ENCODE peak calls at places on chromosomes 3 and 15, in five cellular contexts. X is MM.1S; A is naive thymus-derived CD8-positive, alpha-beta T cell; M is T-helper 2 cell; F is fibroblast of villous mesenchyme. O is an unnamed sample.

GRCh38 chr3:141979050-141979671 is 102.7 kb downstream of the ATP1B3 start:
- DNase-seq in X (no peak), A (no peak), M (no peak), F (peak), O (no peak)

GRCh38 chr3:45644063-45644462 is 45.1 kb upstream of the SACM1L start:
- DNase-seq in X (no peak), A (no peak), M (no peak), F (peak), O (no peak)

GRCh38 chr3:159319156-159319555 is 517.3 kb downstream of the MFSD1 start:
- DNase-seq in X (no peak), A (no peak), M (no peak), F (no peak), O (no peak)

GRCh38 chr3:155248531-155249187 is 44.8 kb downstream of the STRIT1 start:
- DNase-seq in X (no peak), A (no peak), M (no peak), F (peak), O (no peak)

GRCh38 chr15:99427668-99428361 is 138.0 kb upstream of the MEF2A start:
- DNase-seq in X (no peak), A (no peak), M (no peak), F (no peak), O (no peak)

GRCh38 chr3:13883681-13884080 is 3.8 kb upstream of the WNT7A start:
- DNase-seq in X (no peak), A (no peak), M (no peak), F (no peak), O (no peak)

GRCh38 chr15:40737048-40737447 is 18.0 kb downstream of the RMDN3 start:
- DNase-seq in X (no peak), A (no peak), M (no peak), F (no peak), O (no peak)

GRCh38 chr15:62248277-62248974 is 83.3 kb upstream of the C2CD4B start:
- DNase-seq in X (peak), A (no peak), M (no peak), F (no peak), O (no peak)

GRCh38 chr3:102473648-102474047 is 38.8 kb downstream of the ZPLD1 start:
- DNase-seq in X (no peak), A (no peak), M (no peak), F (no peak), O (no peak)

GRCh38 chr3:147656023-147656422 is 246.9 kb downstream of the ZIC1 start:
- DNase-seq in X (no peak), A (no peak), M (no peak), F (no peak), O (no peak)

GRCh38 chr3:71926690-71927089 is 141.7 kb upstream of the PROK2 start:
- DNase-seq in X (no peak), A (no peak), M (no peak), F (no peak), O (no peak)

GRCh38 chr3:115098354-115099073 is 48.6 kb downstream of the ZBTB20 start:
- DNase-seq in X (no peak), A (no peak), M (no peak), F (no peak), O (no peak)

GRCh38 chr3:106740116-106740515 is 637.1 kb upstream of the CCDC54 start:
- DNase-seq in X (no peak), A (no peak), M (no peak), F (no peak), O (no peak)

GRCh38 chr3:33791477-33792166 is 6.8 kb upstream of the PDCD6IP start:
- DNase-seq in X (no peak), A (no peak), M (no peak), F (peak), O (no peak)

GRCh38 chr15:76185716-76186115 is 125.6 kb downstream of the ETFA start:
- DNase-seq in X (peak), A (no peak), M (no peak), F (peak), O (no peak)

GRCh38 chr15:78047631-78048409 is 29.7 kb downstream of the TBC1D2B start:
- DNase-seq in X (no peak), A (no peak), M (no peak), F (peak), O (no peak)

GRCh38 chr3:150765949-150766720 is 3.2 kb upstream of the SIAH2 start:
- DNase-seq in X (peak), A (no peak), M (no peak), F (no peak), O (no peak)

GRCh38 chr15:96323250-96324162 is 7.0 kb upstream of the NR2F2 start:
- DNase-seq in X (no peak), A (no peak), M (no peak), F (no peak), O (no peak)